ENCODE peak calls at places on chromosomes 2 and 18, in four cellular contexts. Y is GM04504, P is posterior cingulate gyrus, I is Ammon's horn. T is an unnamed sample.

GRCh38 chr2:67096886-67097285 is 300.2 kb upstream of the ETAA1 start:
- DNase-seq in Y (no peak), P (no peak), I (no peak), T (no peak)

GRCh38 chr2:46967990-46968647 is 52.5 kb upstream of the MCFD2 start:
- DNase-seq in Y (peak), P (no peak), I (peak), T (peak)

GRCh38 chr2:60641866-60642788 is 88.7 kb upstream of the BCL11A start:
- DNase-seq in Y (peak), P (no peak), I (peak), T (peak)

GRCh38 chr18:57916684-57917083 is 113.6 kb upstream of the ATP8B1 start:
- DNase-seq in Y (no peak), P (no peak), I (no peak), T (no peak)

GRCh38 chr2:128305555-128306080 is 13.1 kb downstream of the HS6ST1 start:
- DNase-seq in Y (no peak), P (no peak), I (no peak), T (no peak)

GRCh38 chr18:9766076-9766481 is 58.0 kb downstream of the RAB31 start:
- DNase-seq in Y (no peak), P (no peak), I (peak), T (no peak)

GRCh38 chr2:86002375-86002774 is 103.3 kb downstream of the POLR1A start:
- DNase-seq in Y (no peak), P (no peak), I (no peak), T (no peak)

GRCh38 chr2:192254444-192254843 is 59.7 kb upstream of the TMEFF2 start:
- DNase-seq in Y (no peak), P (peak), I (peak), T (no peak)

GRCh38 chr18:22399949-22400348 is 17.8 kb downstream of the CTAGE1 start:
- DNase-seq in Y (no peak), P (no peak), I (no peak), T (no peak)

GRCh38 chr2:42105330-42106256 is 57.8 kb downstream of the PKDCC start:
- DNase-seq in Y (no peak), P (no peak), I (no peak), T (no peak)

GRCh38 chr2:179749210-179749609 is 112.2 kb downstream of the ZNF385B start:
- DNase-seq in Y (peak), P (no peak), I (no peak), T (no peak)

GRCh38 chr2:10634495-10634894 is 55.3 kb downstream of the NOL10 start:
- DNase-seq in Y (no peak), P (no peak), I (no peak), T (no peak)

GRCh38 chr2:224031358-224031970 is 7.6 kb downstream of the SERPINE2 start:
- DNase-seq in Y (no peak), P (no peak), I (no peak), T (peak)